ENCODE peak calls at places on chromosomes 6 and 20, in seven cellular contexts. One of them, this sample, is unnamed.

GRCh38 chr6:13063300-13063918 is 264.9 kb downstream of the TBC1D7 start:
- DNase-seq in AG10803: peak
- DNase-seq in OCI-M1: peak
- DNase-seq in HT1080: peak
- DNase-seq in B cell: no peak
- DNase-seq in Kasumi-1: no peak
- DNase-seq in HFF-Myc: no peak
- DNase-seq in this sample: no peak

GRCh38 chr20:50455656-50456451 is 54.3 kb upstream of the PTPN1 start:
- DNase-seq in HT1080: no peak
- DNase-seq in Kasumi-1: peak
- DNase-seq in B cell: no peak
- DNase-seq in HFF-Myc: no peak
- DNase-seq in AG10803: no peak
- DNase-seq in OCI-M1: no peak
- DNase-seq in this sample: no peak

GRCh38 chr20:61620174-61620573 is 368.1 kb downstream of the CDH4 start:
- DNase-seq in B cell: no peak
- DNase-seq in HT1080: no peak
- DNase-seq in AG10803: no peak
- DNase-seq in OCI-M1: no peak
- DNase-seq in HFF-Myc: no peak
- DNase-seq in Kasumi-1: no peak
- DNase-seq in this sample: no peak

GRCh38 chr20:1700990-1701389 is 43.4 kb upstream of the SIRPG start:
- DNase-seq in OCI-M1: peak
- DNase-seq in HT1080: no peak
- DNase-seq in HFF-Myc: no peak
- DNase-seq in AG10803: no peak
- DNase-seq in B cell: no peak
- DNase-seq in Kasumi-1: no peak
- DNase-seq in this sample: no peak

GRCh38 chr6:144659202-144659731 is 374.1 kb downstream of the UTRN start:
- DNase-seq in Kasumi-1: no peak
- DNase-seq in HT1080: no peak
- DNase-seq in HFF-Myc: no peak
- DNase-seq in OCI-M1: peak
- DNase-seq in AG10803: peak
- DNase-seq in B cell: no peak
- DNase-seq in this sample: no peak

GRCh38 chr20:3716195-3716834 is 3.9 kb upstream of the SIGLEC1 start:
- DNase-seq in AG10803: peak
- DNase-seq in HT1080: peak
- DNase-seq in Kasumi-1: peak
- DNase-seq in OCI-M1: peak
- DNase-seq in B cell: no peak
- DNase-seq in HFF-Myc: no peak
- DNase-seq in this sample: no peak

GRCh38 chr6:29528988-29529560 is 30.5 kb downstream of the UBD start:
- DNase-seq in Kasumi-1: no peak
- DNase-seq in B cell: no peak
- DNase-seq in HFF-Myc: no peak
- DNase-seq in OCI-M1: no peak
- DNase-seq in HT1080: no peak
- DNase-seq in AG10803: no peak
- DNase-seq in this sample: no peak

GRCh38 chr6:55034752-55035151 is 139.6 kb upstream of the HCRTR2 start:
- DNase-seq in B cell: no peak
- DNase-seq in HT1080: no peak
- DNase-seq in AG10803: no peak
- DNase-seq in HFF-Myc: no peak
- DNase-seq in Kasumi-1: peak
- DNase-seq in OCI-M1: peak
- DNase-seq in this sample: no peak

GRCh38 chr6:159451051-159451450 is 242.0 kb downstream of the SOD2 start:
- DNase-seq in HFF-Myc: peak
- DNase-seq in Kasumi-1: no peak
- DNase-seq in OCI-M1: no peak
- DNase-seq in B cell: no peak
- DNase-seq in AG10803: peak
- DNase-seq in HT1080: no peak
- DNase-seq in this sample: no peak

GRCh38 chr20:3541887-3542721 is 71.3 kb downstream of the ATRN start:
- DNase-seq in HT1080: no peak
- DNase-seq in B cell: no peak
- DNase-seq in Kasumi-1: no peak
- DNase-seq in AG10803: no peak
- DNase-seq in HFF-Myc: no peak
- DNase-seq in OCI-M1: no peak
- DNase-seq in this sample: no peak

GRCh38 chr6:166112580-166112979 is 55.1 kb downstream of the TBXT start:
- DNase-seq in Kasumi-1: no peak
- DNase-seq in HT1080: peak
- DNase-seq in AG10803: peak
- DNase-seq in B cell: no peak
- DNase-seq in OCI-M1: no peak
- DNase-seq in HFF-Myc: no peak
- DNase-seq in this sample: no peak